ENCODE peak calls at places on chromosomes 4 and X, in four cellular contexts. V is HepG2, B is SK-N-SH, K is GM12878. W is an unnamed sample.

GRCh38 chrX:139720979-139721378 is 13.0 kb upstream of the MCF2 start:
- DNase-seq in B (no peak), K (no peak), V (no peak), W (no peak)

GRCh38 chr4:128517739-128518510 is 230.3 kb upstream of the PGRMC2 start:
- DNase-seq in B (peak), K (peak), V (peak), W (peak)

GRCh38 chr4:82124365-82124764 is 249.4 kb downstream of the HNRNPD start:
- DNase-seq in K (no peak), B (no peak), V (no peak), W (no peak)

GRCh38 chrX:109954955-109955354 is 48.0 kb upstream of the TMEM164 start:
- DNase-seq in B (no peak), V (no peak), K (no peak), W (no peak)

GRCh38 chr4:141540643-141541042 is 95.7 kb upstream of the IL15 start:
- DNase-seq in K (no peak), B (no peak), V (no peak), W (no peak)

GRCh38 chrX:133185119-133185518 is 33.0 kb downstream of the TFDP3 start:
- DNase-seq in V (no peak), B (no peak), K (no peak), W (no peak)

GRCh38 chr4:159049780-159050375 is 53.0 kb upstream of the RAPGEF2 start:
- DNase-seq in K (no peak), V (no peak), B (no peak), W (no peak)

GRCh38 chr4:17647176-17647806 is 32.9 kb downstream of the MED28 start:
- DNase-seq in V (no peak), K (no peak), B (no peak), W (no peak)

GRCh38 chr4:176967586-176967985 is 174.9 kb upstream of the VEGFC start:
- DNase-seq in B (no peak), K (no peak), V (no peak), W (no peak)

GRCh38 chr4:51840791-51841190 is 2.2 kb upstream of the DCUN1D4 start:
- DNase-seq in B (no peak), V (no peak), K (no peak), W (no peak)

GRCh38 chrX:153708415-153708814 is 15.8 kb downstream of the BCAP31 start:
- DNase-seq in B (peak), V (peak), K (no peak), W (peak)

GRCh38 chr4:31788676-31789075 is 1068.5 kb downstream of the PCDH7 start:
- DNase-seq in B (no peak), K (no peak), V (no peak), W (no peak)

GRCh38 chr4:16125571-16126445 is 42.0 kb upstream of the PROM1 start:
- DNase-seq in B (no peak), V (no peak), K (no peak), W (no peak)

DNA sequence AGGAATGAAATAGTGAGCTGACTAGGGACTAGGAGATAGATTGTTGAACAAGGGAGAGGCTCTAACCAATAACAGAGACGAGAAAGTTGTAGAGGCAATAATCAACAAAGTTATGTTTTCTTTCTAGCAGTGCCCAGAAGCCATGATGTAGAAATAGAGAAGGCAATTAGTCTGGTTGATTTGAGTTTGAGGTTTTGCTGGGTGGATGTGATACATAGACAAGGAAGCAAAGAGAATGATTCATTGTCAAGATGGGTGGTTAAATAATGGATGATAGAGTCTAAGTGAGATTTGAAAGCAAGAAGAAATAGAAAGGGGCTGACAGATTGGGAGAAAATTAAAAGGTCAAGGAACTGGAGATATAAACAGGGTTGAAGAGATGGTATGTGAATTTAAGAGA is 11.2 kb downstream of the RBM41 start:
- DNase-seq in V (no peak), B (no peak), K (no peak), W (no peak)
- TF ChIP-seq NFIC in V (no peak), B (no peak), K (no peak), W (no peak)

DNA sequence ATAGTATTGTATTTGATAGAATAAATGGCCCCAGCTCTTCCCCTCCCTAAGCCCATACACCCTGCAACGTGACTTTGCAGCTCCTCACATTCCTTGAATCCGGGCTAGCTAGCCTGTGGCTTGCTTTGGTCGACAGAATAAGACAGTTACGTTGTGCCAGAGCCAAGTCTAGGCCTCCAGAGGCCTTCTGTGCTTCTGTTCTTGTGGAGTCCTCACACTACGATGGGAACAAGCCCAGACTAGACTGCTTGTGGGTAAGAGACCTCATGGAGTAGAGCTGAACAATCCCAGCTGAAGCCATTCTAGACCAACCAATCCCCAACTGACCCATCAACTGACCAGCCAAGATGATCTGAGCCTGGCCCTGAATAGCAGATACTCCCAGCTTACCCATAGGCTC is 102.4 kb upstream of the PLAC1 start:
- DNase-seq in B (no peak), V (no peak), K (no peak), W (no peak)
- TF ChIP-seq NFIC in B (no peak), V (no peak), K (no peak), W (no peak)

GRCh38 chrX:144335402-144335801 is 451.5 kb downstream of the UBE2NL start:
- DNase-seq in K (no peak), B (peak), V (no peak), W (no peak)

GRCh38 chrX:144333429-144333828 is 449.6 kb downstream of the UBE2NL start:
- DNase-seq in V (no peak), K (no peak), B (no peak), W (no peak)

DNA sequence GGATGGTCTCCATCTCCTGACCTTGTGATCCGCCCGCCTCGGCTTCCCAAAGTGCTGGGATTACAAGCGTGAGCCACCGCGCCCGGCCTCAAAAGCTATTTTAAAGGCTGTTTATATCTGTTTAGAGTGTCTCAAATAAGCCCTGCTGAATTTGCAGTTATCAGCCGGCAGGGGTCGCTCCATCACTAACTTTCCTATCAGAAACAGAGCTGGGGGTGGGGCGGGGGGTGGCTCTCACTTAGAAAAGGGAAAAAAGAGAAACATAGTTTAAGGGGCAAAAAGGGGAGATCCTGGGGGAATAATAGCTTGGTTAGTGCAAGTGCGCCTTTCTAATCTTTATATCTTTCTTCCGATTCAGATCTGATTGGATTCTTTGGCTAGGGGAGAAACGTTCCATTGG is 450.7 kb downstream of the UBE2NL start:
- DNase-seq in K (no peak), V (no peak), B (peak), W (peak)
- TF ChIP-seq NFIC in K (no peak), V (no peak), B (no peak), W (no peak)

DNA sequence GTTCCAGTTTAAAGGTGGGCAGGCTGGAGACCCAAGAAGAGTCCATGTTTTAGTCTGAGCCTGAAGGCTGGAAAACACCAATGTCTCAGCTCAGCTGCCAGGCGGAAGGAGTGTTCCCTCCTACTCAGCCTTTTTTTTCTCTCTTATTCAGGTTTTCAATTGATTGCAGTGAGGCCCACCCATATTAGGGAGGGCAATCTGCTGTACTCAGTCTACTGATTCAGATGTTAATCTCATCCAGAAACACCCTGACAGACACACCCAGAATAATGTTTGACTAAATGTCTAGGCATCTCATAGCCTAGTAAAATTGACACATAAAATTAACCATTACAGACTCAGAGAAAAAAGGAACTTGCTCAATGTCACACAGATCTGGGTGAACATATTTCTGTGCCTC is 347.1 kb downstream of the GBA3 start:
- DNase-seq in K (no peak), V (no peak), B (no peak), W (no peak)
- TF ChIP-seq NFIC in K (no peak), V (no peak), B (no peak), W (no peak)

DNA sequence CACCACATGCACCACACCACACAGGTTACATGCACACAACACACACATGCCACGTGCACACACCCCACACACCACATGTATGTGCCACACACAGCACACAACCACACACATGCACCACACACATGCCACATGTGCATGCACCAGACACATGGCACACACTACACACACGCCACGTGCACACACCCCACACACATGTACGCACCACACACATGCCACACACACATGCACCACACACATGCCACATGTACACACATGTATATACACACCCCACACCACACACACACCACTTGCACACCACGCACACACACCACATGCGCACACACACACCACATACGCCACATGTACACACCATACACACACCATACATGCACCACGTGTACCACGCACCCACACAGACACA is 19.6 kb upstream of the MSANTD1 start:
- DNase-seq in K (no peak), B (no peak), V (no peak), W (no peak)
- TF ChIP-seq NFIC in K (no peak), B (no peak), V (no peak), W (no peak)

DNA sequence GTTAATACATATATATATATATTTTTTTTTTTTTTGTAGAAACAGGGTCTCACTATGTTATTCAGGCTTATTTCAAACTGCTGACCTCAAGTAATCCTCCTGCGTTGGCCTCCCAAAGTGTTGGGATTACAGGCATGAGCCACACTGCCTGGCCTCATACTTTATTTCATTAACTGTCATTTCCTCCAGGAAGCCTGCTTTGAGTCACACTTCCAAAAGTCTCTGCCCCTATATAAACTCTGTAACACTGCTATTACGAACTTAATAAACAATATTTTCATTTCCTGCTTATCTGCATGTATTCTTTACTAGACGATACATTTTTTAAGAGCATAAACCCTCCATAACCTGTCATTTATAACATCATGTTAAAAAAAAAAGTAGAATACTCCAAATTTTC is 167.2 kb downstream of the WDFY3 start:
- DNase-seq in V (no peak), K (no peak), B (no peak), W (no peak)
- TF ChIP-seq NFIC in V (no peak), K (no peak), B (no peak), W (no peak)

GRCh38 chrX:27186671-27187070 is 276.5 kb downstream of the PPP4R3C start:
- DNase-seq in V (peak), K (peak), B (peak), W (peak)
- TF ChIP-seq NFIC in V (no peak), K (no peak), B (no peak), W (no peak)